ENCODE peak calls at places on chromosomes 12 and 14, in four cellular contexts. U is AG04450, L is HL-60, E is AG08395. M is an unnamed sample.

GRCh38 chr12:97984951-97985350 is 522.3 kb downstream of the RMST start:
- DNase-seq in U (no peak), L (no peak), E (no peak), M (no peak)

GRCh38 chr12:8088574-8088973 is 6.5 kb downstream of the NECAP1 start:
- DNase-seq in U (no peak), L (peak), E (no peak), M (no peak)

GRCh38 chr14:76834296-76834695 is 8.1 kb downstream of the LRRC74A start:
- DNase-seq in U (no peak), L (no peak), E (no peak), M (no peak)

GRCh38 chr12:11564984-11565651 is 84.4 kb upstream of the ETV6 start:
- DNase-seq in U (no peak), L (no peak), E (no peak), M (no peak)

GRCh38 chr12:125197326-125197725 is 132.1 kb downstream of the AACS start:
- DNase-seq in U (no peak), L (no peak), E (no peak), M (no peak)

GRCh38 chr12:2886768-2887450 is 3.8 kb upstream of the TULP3 start:
- DNase-seq in U (no peak), L (no peak), E (no peak), M (no peak)

GRCh38 chr12:120252071-120252906 is 13.2 kb downstream of the PXN start:
- DNase-seq in U (no peak), L (peak), E (no peak), M (no peak)

GRCh38 chr12:54222609-54223008 is 33.8 kb upstream of the SMUG1 start:
- DNase-seq in U (peak), L (no peak), E (peak), M (no peak)

GRCh38 chr14:102203382-102203781 is 63.7 kb downstream of the WDR20 start:
- DNase-seq in U (no peak), L (no peak), E (no peak), M (no peak)

GRCh38 chr12:92827836-92828431 is 101.2 kb downstream of the EEA1 start:
- DNase-seq in U (no peak), L (peak), E (peak), M (peak)

GRCh38 chr14:96624661-96625435 is 122.7 kb downstream of the PAPOLA start:
- DNase-seq in U (no peak), L (no peak), E (no peak), M (no peak)

GRCh38 chr12:62808166-62808879 is 126.6 kb downstream of the PPM1H start:
- DNase-seq in U (no peak), L (no peak), E (no peak), M (no peak)

GRCh38 chr12:3730111-3730510 is 22.8 kb downstream of the CRACR2A start:
- DNase-seq in U (no peak), L (no peak), E (no peak), M (no peak)

GRCh38 chr12:76878045-76878898 is 547 bp downstream of the CSRP2 start:
- DNase-seq in U (no peak), L (no peak), E (peak), M (peak)

GRCh38 chr14:102043251-102044025 is 43.4 kb downstream of the HSP90AA1 start:
- DNase-seq in U (no peak), L (no peak), E (no peak), M (no peak)

GRCh38 chr12:114152890-114153289 is 186.8 kb upstream of the RBM19 start:
- DNase-seq in U (no peak), L (no peak), E (peak), M (no peak)

GRCh38 chr12:55982319-55982936 is 8.6 kb downstream of the RAB5B start:
- DNase-seq in U (no peak), L (peak), E (no peak), M (no peak)

GRCh38 chr14:94738786-94739185 is 31.1 kb downstream of the GSC start:
- DNase-seq in U (no peak), L (no peak), E (peak), M (no peak)

GRCh38 chr12:54383041-54383609 is 1.4 kb downstream of the ZNF385A start:
- DNase-seq in U (peak), L (peak), E (peak), M (no peak)

GRCh38 chr12:106229036-106229591 is 18.7 kb downstream of the CKAP4 start:
- DNase-seq in U (no peak), L (no peak), E (no peak), M (no peak)

GRCh38 chr12:112664569-112664968 is 127.0 kb upstream of the RPH3A start:
- DNase-seq in U (no peak), L (no peak), E (no peak), M (peak)

GRCh38 chr12:63989301-63989845 is 144.9 kb downstream of the SRGAP1 start:
- DNase-seq in U (no peak), L (no peak), E (no peak), M (no peak)